ENCODE peak calls at places on chromosomes 1 and 21, in five cellular contexts. One of them, this sample, is unnamed.

GRCh38 chr1:85611856-85612255 is 31.3 kb downstream of the CCN1 start:
- DNase-seq in CD8-positive, alpha-beta memory T cell: no peak
- DNase-seq in ovary: peak; percentile 22
- DNase-seq in fibroblast of the conjunctiva: peak; percentile 98
- DNase-seq in T-helper 9 cell: no peak
- DNase-seq in this sample: no peak

GRCh38 chr1:23185381-23185780 is 16.7 kb upstream of the LUZP1 start:
- DNase-seq in CD8-positive, alpha-beta memory T cell: no peak
- DNase-seq in ovary: no peak
- DNase-seq in fibroblast of the conjunctiva: no peak
- DNase-seq in T-helper 9 cell: no peak
- DNase-seq in this sample: no peak

GRCh38 chr1:45272943-45273342 is 53.8 kb upstream of the HPDL start:
- DNase-seq in CD8-positive, alpha-beta memory T cell: no peak
- DNase-seq in ovary: no peak
- DNase-seq in fibroblast of the conjunctiva: peak; percentile 33
- DNase-seq in T-helper 9 cell: no peak
- DNase-seq in this sample: no peak

GRCh38 chr1:229022595-229023350 is 248.1 kb upstream of the RAB4A start:
- DNase-seq in CD8-positive, alpha-beta memory T cell: no peak
- DNase-seq in ovary: no peak
- DNase-seq in fibroblast of the conjunctiva: no peak
- DNase-seq in T-helper 9 cell: no peak
- DNase-seq in this sample: no peak

GRCh38 chr1:173405758-173406344 is 71.3 kb upstream of the PRDX6 start:
- DNase-seq in CD8-positive, alpha-beta memory T cell: no peak
- DNase-seq in ovary: no peak
- DNase-seq in fibroblast of the conjunctiva: no peak
- DNase-seq in T-helper 9 cell: no peak
- DNase-seq in this sample: no peak

GRCh38 chr21:33899199-33899598 is 16.4 kb downstream of the ATP5PO start:
- DNase-seq in CD8-positive, alpha-beta memory T cell: no peak
- DNase-seq in ovary: no peak
- DNase-seq in fibroblast of the conjunctiva: no peak
- DNase-seq in T-helper 9 cell: no peak
- DNase-seq in this sample: no peak

GRCh38 chr1:15424146-15424667 is 14.0 kb upstream of the CTRC start:
- DNase-seq in CD8-positive, alpha-beta memory T cell: no peak
- DNase-seq in ovary: no peak
- DNase-seq in fibroblast of the conjunctiva: no peak
- DNase-seq in T-helper 9 cell: no peak
- DNase-seq in this sample: no peak

GRCh38 chr1:2805801-2806430 is 4.4 kb upstream of the TTC34 start:
- DNase-seq in CD8-positive, alpha-beta memory T cell: no peak
- DNase-seq in ovary: no peak
- DNase-seq in fibroblast of the conjunctiva: no peak
- DNase-seq in T-helper 9 cell: no peak
- DNase-seq in this sample: no peak

GRCh38 chr1:31701137-31701736 is 2.6 kb downstream of the COL16A1 start:
- DNase-seq in CD8-positive, alpha-beta memory T cell: no peak
- DNase-seq in ovary: peak; percentile 98
- DNase-seq in fibroblast of the conjunctiva: peak; percentile 99
- DNase-seq in T-helper 9 cell: no peak
- DNase-seq in this sample: no peak

GRCh38 chr1:229629251-229629650 is 3.2 kb downstream of the URB2 start:
- DNase-seq in CD8-positive, alpha-beta memory T cell: no peak
- DNase-seq in ovary: no peak
- DNase-seq in fibroblast of the conjunctiva: no peak
- DNase-seq in T-helper 9 cell: no peak
- DNase-seq in this sample: no peak

GRCh38 chr1:97999320-97999719 is 78.5 kb upstream of the DPYD start:
- DNase-seq in CD8-positive, alpha-beta memory T cell: no peak
- DNase-seq in ovary: no peak
- DNase-seq in fibroblast of the conjunctiva: no peak
- DNase-seq in T-helper 9 cell: no peak
- DNase-seq in this sample: no peak

GRCh38 chr1:162373072-162373427 is 3.6 kb downstream of the SPATA46 start:
- DNase-seq in CD8-positive, alpha-beta memory T cell: no peak
- DNase-seq in ovary: no peak
- DNase-seq in fibroblast of the conjunctiva: no peak
- DNase-seq in T-helper 9 cell: no peak
- DNase-seq in this sample: no peak

GRCh38 chr1:1162597-1163537 is 10.8 kb upstream of the TTLL10 start:
- DNase-seq in CD8-positive, alpha-beta memory T cell: no peak
- DNase-seq in ovary: no peak
- DNase-seq in fibroblast of the conjunctiva: no peak
- DNase-seq in T-helper 9 cell: no peak
- DNase-seq in this sample: no peak

GRCh38 chr1:58786184-58786926 is 2.5 kb upstream of the JUN start:
- DNase-seq in CD8-positive, alpha-beta memory T cell: peak; percentile 7
- DNase-seq in ovary: no peak
- DNase-seq in fibroblast of the conjunctiva: peak; percentile 63
- DNase-seq in T-helper 9 cell: no peak
- DNase-seq in this sample: no peak

GRCh38 chr1:20530901-20531300 is 21.5 kb upstream of the FAM43B start:
- DNase-seq in CD8-positive, alpha-beta memory T cell: no peak
- DNase-seq in ovary: no peak
- DNase-seq in fibroblast of the conjunctiva: no peak
- DNase-seq in T-helper 9 cell: no peak
- DNase-seq in this sample: no peak

GRCh38 chr1:29544406-29544805 is 308.1 kb downstream of the PTPRU start:
- DNase-seq in CD8-positive, alpha-beta memory T cell: no peak
- DNase-seq in ovary: no peak
- DNase-seq in fibroblast of the conjunctiva: no peak
- DNase-seq in T-helper 9 cell: no peak
- DNase-seq in this sample: no peak

GRCh38 chr1:51504806-51505525 is 14.1 kb downstream of the EPS15 start:
- DNase-seq in CD8-positive, alpha-beta memory T cell: no peak
- DNase-seq in ovary: no peak
- DNase-seq in fibroblast of the conjunctiva: no peak
- DNase-seq in T-helper 9 cell: no peak
- DNase-seq in this sample: no peak

GRCh38 chr1:82565146-82565545 is 764.4 kb downstream of the ADGRL2 start:
- DNase-seq in CD8-positive, alpha-beta memory T cell: no peak
- DNase-seq in ovary: peak; percentile 12
- DNase-seq in fibroblast of the conjunctiva: peak; percentile 65
- DNase-seq in T-helper 9 cell: no peak
- DNase-seq in this sample: no peak

GRCh38 chr1:240831922-240832321 is 220.0 kb upstream of the GREM2 start:
- DNase-seq in CD8-positive, alpha-beta memory T cell: no peak
- DNase-seq in ovary: no peak
- DNase-seq in fibroblast of the conjunctiva: no peak
- DNase-seq in T-helper 9 cell: no peak
- DNase-seq in this sample: no peak

GRCh38 chr1:149962039-149962647 is 25.5 kb upstream of the MTMR11 start:
- DNase-seq in CD8-positive, alpha-beta memory T cell: peak; percentile 52
- DNase-seq in ovary: peak; percentile 23
- DNase-seq in fibroblast of the conjunctiva: peak; percentile 72
- DNase-seq in T-helper 9 cell: no peak
- DNase-seq in this sample: no peak

GRCh38 chr1:41020654-41021053 is 871 bp downstream of the SLFNL1 start:
- DNase-seq in CD8-positive, alpha-beta memory T cell: no peak
- DNase-seq in ovary: no peak
- DNase-seq in fibroblast of the conjunctiva: no peak
- DNase-seq in T-helper 9 cell: no peak
- DNase-seq in this sample: no peak

GRCh38 chr1:167819849-167820683 is 93.9 kb downstream of the ADCY10 start:
- DNase-seq in CD8-positive, alpha-beta memory T cell: no peak
- DNase-seq in ovary: peak; percentile 76
- DNase-seq in fibroblast of the conjunctiva: peak; percentile 40
- DNase-seq in T-helper 9 cell: no peak
- DNase-seq in this sample: no peak

GRCh38 chr1:32924881-32925344 is 23.7 kb upstream of the TMEM54 start:
- DNase-seq in CD8-positive, alpha-beta memory T cell: no peak
- DNase-seq in ovary: no peak
- DNase-seq in fibroblast of the conjunctiva: no peak
- DNase-seq in T-helper 9 cell: no peak
- DNase-seq in this sample: no peak

GRCh38 chr1:204286841-204287387 is 72.8 kb downstream of the PLEKHA6 start:
- DNase-seq in CD8-positive, alpha-beta memory T cell: peak; percentile 55
- DNase-seq in ovary: no peak
- DNase-seq in fibroblast of the conjunctiva: no peak
- DNase-seq in T-helper 9 cell: peak; percentile 11
- DNase-seq in this sample: no peak

GRCh38 chr1:46263146-46263545 is 15.6 kb downstream of the RAD54L start:
- DNase-seq in CD8-positive, alpha-beta memory T cell: no peak
- DNase-seq in ovary: no peak
- DNase-seq in fibroblast of the conjunctiva: no peak
- DNase-seq in T-helper 9 cell: no peak
- DNase-seq in this sample: no peak

GRCh38 chr1:44696789-44697188 is 22.3 kb downstream of the ARMH1 start:
- DNase-seq in CD8-positive, alpha-beta memory T cell: peak; percentile 40
- DNase-seq in ovary: no peak
- DNase-seq in fibroblast of the conjunctiva: no peak
- DNase-seq in T-helper 9 cell: no peak
- DNase-seq in this sample: no peak

GRCh38 chr1:198232940-198233675 is 76.3 kb downstream of the NEK7 start:
- DNase-seq in CD8-positive, alpha-beta memory T cell: no peak
- DNase-seq in ovary: no peak
- DNase-seq in fibroblast of the conjunctiva: no peak
- DNase-seq in T-helper 9 cell: no peak
- DNase-seq in this sample: no peak

GRCh38 chr1:223513309-223513708 is 120.1 kb downstream of the CCDC185 start:
- DNase-seq in CD8-positive, alpha-beta memory T cell: no peak
- DNase-seq in ovary: no peak
- DNase-seq in fibroblast of the conjunctiva: no peak
- DNase-seq in T-helper 9 cell: no peak
- DNase-seq in this sample: no peak

GRCh38 chr1:109802136-109802900 is 38.6 kb upstream of the EPS8L3 start:
- DNase-seq in CD8-positive, alpha-beta memory T cell: peak; percentile 79
- DNase-seq in ovary: peak; percentile 7
- DNase-seq in fibroblast of the conjunctiva: no peak
- DNase-seq in T-helper 9 cell: peak; percentile 31
- DNase-seq in this sample: peak; percentile 41

GRCh38 chr1:175197536-175197935 is 5.0 kb upstream of the KIAA0040 start:
- DNase-seq in CD8-positive, alpha-beta memory T cell: no peak
- DNase-seq in ovary: no peak
- DNase-seq in fibroblast of the conjunctiva: no peak
- DNase-seq in T-helper 9 cell: no peak
- DNase-seq in this sample: no peak

GRCh38 chr21:14952916-14953315 is 111.9 kb downstream of the NRIP1 start:
- DNase-seq in CD8-positive, alpha-beta memory T cell: no peak
- DNase-seq in ovary: no peak
- DNase-seq in fibroblast of the conjunctiva: no peak
- DNase-seq in T-helper 9 cell: no peak
- DNase-seq in this sample: no peak